ENCODE peak calls at places on chromosomes 2 and 18, in five cellular contexts. P is spleen, T is mammary epithelial cell, V is tibial artery, L is PC-3. M is an unnamed sample.

GRCh38 chr2:31219131-31219969 is 2.0 kb upstream of the CAPN14 start:
- DNase-seq in V (no peak), L (no peak), P (no peak), T (no peak), M (no peak)

GRCh38 chr18:7482342-7482741 is 84.8 kb upstream of the PTPRM start:
- DNase-seq in L (no peak), V (no peak), T (peak; percentile 45), P (no peak), M (no peak)

GRCh38 chr2:212153923-212154322 is 384.7 kb downstream of the ERBB4 start:
- DNase-seq in L (no peak), V (no peak), P (no peak), T (no peak), M (no peak)

GRCh38 chr2:43233218-43234212 is 7.1 kb upstream of the ZFP36L2 start:
- DNase-seq in P (no peak), L (no peak), T (no peak), V (no peak), M (no peak)

GRCh38 chr18:42159146-42159545 is 204.1 kb downstream of the PIK3C3 start:
- DNase-seq in T (no peak), P (no peak), L (no peak), V (no peak), M (no peak)

GRCh38 chr18:58373486-58373885 is 255.4 kb downstream of the ALPK2 start:
- DNase-seq in L (no peak), P (no peak), V (no peak), T (no peak), M (no peak)

GRCh38 chr18:49632588-49632987 is 70.7 kb downstream of the LIPG start:
- DNase-seq in P (no peak), T (no peak), L (no peak), V (no peak), M (no peak)

GRCh38 chr18:22726469-22726868 is 206.7 kb upstream of the RBBP8 start:
- DNase-seq in T (no peak), L (no peak), P (no peak), V (no peak), M (no peak)

GRCh38 chr2:20052872-20053281 is 1.4 kb upstream of the LAPTM4A start:
- DNase-seq in P (no peak), T (peak; percentile 76), L (peak; percentile 73), V (peak; percentile 72), M (peak; percentile 86)

GRCh38 chr2:177265834-177266817 is 1.6 kb upstream of the NFE2L2 start:
- DNase-seq in P (no peak), L (no peak), T (peak; percentile 60), V (no peak), M (no peak)

GRCh38 chr2:81266106-81266505 is 961.6 kb upstream of the LRRTM1 start:
- DNase-seq in P (no peak), T (no peak), V (no peak), L (peak; percentile 53), M (no peak)

GRCh38 chr18:5456577-5457466 is 87.0 kb downstream of the EPB41L3 start:
- DNase-seq in L (no peak), P (no peak), T (no peak), V (no peak), M (no peak)

GRCh38 chr18:79916546-79917350 is 34.7 kb downstream of the SLC66A2 start:
- DNase-seq in P (peak; percentile 41), T (no peak), V (peak; percentile 7), L (no peak), M (no peak)

GRCh38 chr2:4047961-4048891 is 344.9 kb downstream of the DCDC2C start:
- DNase-seq in P (no peak), L (peak; percentile 22), V (no peak), T (no peak), M (peak; percentile 6)

GRCh38 chr2:63888490-63889402 is 47.0 kb downstream of the UGP2 start:
- DNase-seq in L (peak; percentile 78), T (peak; percentile 41), P (no peak), V (no peak), M (peak; percentile 18)

GRCh38 chr2:206084468-206084869 is 1.5 kb downstream of the INO80D start:
- DNase-seq in V (peak; percentile 83), T (peak; percentile 82), P (peak; percentile 78), L (peak; percentile 84), M (peak; percentile 85)

GRCh38 chr18:75139226-75139911 is 69.6 kb downstream of the PTGR3 start:
- DNase-seq in V (no peak), P (peak; percentile 70), L (no peak), T (no peak), M (no peak)

GRCh38 chr2:8004250-8004681 is 677.6 kb upstream of the ID2 start:
- DNase-seq in L (peak; percentile 48), P (no peak), T (peak; percentile 91), V (peak; percentile 69), M (peak; percentile 38)

GRCh38 chr2:224359569-224359968 is 42.3 kb downstream of the FAM124B start:
- DNase-seq in T (no peak), V (no peak), L (peak; percentile 6), P (no peak), M (peak; percentile 29)

GRCh38 chr2:227612546-227613271 is 1.9 kb downstream of the SCYGR3 start:
- DNase-seq in L (no peak), P (no peak), V (no peak), T (no peak), M (no peak)

GRCh38 chr2:10835052-10835970 is 22.7 kb upstream of the PDIA6 start:
- DNase-seq in V (no peak), L (peak; percentile 90), T (peak; percentile 46), P (peak; percentile 91), M (peak; percentile 68)

GRCh38 chr2:131092409-131093065 is 723 bp downstream of the FAM168B start:
- DNase-seq in P (no peak), L (no peak), V (peak; percentile 21), T (no peak), M (no peak)

GRCh38 chr2:128292599-128293425 is 25.9 kb downstream of the HS6ST1 start:
- DNase-seq in P (peak; percentile 72), L (no peak), V (no peak), T (no peak), M (peak; percentile 35)

GRCh38 chr2:72612614-72613160 is 213.1 kb downstream of the EXOC6B start:
- DNase-seq in P (no peak), L (no peak), V (no peak), T (no peak), M (no peak)
- H3K4me3 ChIP-seq in P (no peak overlapping the region), L (no peak overlapping the region), V (no peak overlapping the region), T (no peak overlapping the region), M (no peak overlapping the region)

DNA sequence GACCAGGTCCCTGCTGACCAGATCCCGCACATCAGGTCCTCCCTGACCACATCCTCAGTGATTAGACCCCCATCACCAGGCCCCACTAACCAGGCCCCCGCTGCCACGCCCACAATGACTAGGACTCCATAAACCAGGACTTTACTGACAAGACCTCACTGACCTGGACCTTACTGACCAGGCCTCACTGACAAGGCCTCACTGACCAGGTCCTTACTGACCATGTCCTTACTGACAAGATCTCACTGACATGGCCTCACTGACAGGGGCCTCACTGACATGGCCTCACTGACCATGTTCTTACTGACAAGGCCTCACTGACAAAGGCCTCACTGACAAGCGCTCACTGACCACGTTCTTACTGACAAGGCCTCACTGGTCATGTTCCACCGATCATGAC is 107.9 kb upstream of the TEKT4 start:
- DNase-seq in T (no peak), P (no peak), V (no peak), L (no peak), M (no peak)
- H3K9me3 ChIP-seq in T (peaks cover 9% of the 10 kb centered on the region), P (no peaks in the 10 kb centered on the region), V (no peaks in the 10 kb centered on the region), L (no peaks in the 10 kb centered on the region), M (no peaks in the 10 kb centered on the region)

GRCh38 chr2:232415138-232415690 is 8.6 kb downstream of the ALPG start:
- DNase-seq in V (no peak), P (no peak), L (no peak), T (no peak), M (no peak)
- H3K27me3 ChIP-seq in V (no peaks in the 10 kb centered on the region), P (peaks cover 24% of the 10 kb centered on the region), L (peaks cover 20% of the 10 kb centered on the region), T (peaks cover 27% of the 10 kb centered on the region), M (peaks cover 19% of the 10 kb centered on the region)

DNA sequence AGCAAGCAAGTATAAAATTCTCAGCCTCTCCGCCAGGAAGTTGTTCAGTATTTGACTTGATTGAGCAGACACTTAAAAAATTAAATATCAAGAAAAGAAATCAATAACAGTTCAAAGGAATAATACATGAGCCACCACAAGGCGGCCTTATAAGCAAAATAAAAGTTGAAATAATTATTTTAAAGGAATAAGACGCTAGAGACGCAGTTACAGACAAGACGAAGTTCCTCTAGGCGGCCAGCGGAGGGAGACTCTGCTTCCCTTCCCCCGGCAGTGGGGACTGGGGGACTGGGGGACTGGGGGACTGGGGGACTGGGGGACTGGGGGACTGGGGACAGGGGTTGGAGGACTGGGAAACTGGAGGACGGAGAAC is 524 bp downstream of the CCDC178 start:
- DNase-seq in V (peak; percentile 22), T (peak; percentile 1), P (no peak), L (peak; percentile 1), M (peak; percentile 24)
- H3K4me3 ChIP-seq in V (peak overlapping the region; percentile 56), T (no peak overlapping the region), P (peak overlapping the region; percentile 52), L (no peak overlapping the region), M (no peak overlapping the region)

GRCh38 chr2:118913131-118913804 is 28.7 kb upstream of the MARCO start:
- DNase-seq in T (peak; percentile 50), V (no peak), L (peak; percentile 53), P (no peak), M (no peak)

GRCh38 chr2:118913805-118914645 is 28.0 kb upstream of the MARCO start:
- DNase-seq in L (peak; percentile 93), P (no peak), T (peak; percentile 83), V (no peak), M (no peak)

GRCh38 chr2:118909191-118909590 is 32.8 kb upstream of the MARCO start:
- DNase-seq in V (no peak), P (no peak), L (no peak), T (no peak), M (no peak)

GRCh38 chr2:118911166-118911565 is 30.8 kb upstream of the MARCO start:
- DNase-seq in V (no peak), L (no peak), T (no peak), P (no peak), M (no peak)

GRCh38 chr2:118911936-118912335 is 30.1 kb upstream of the MARCO start:
- DNase-seq in P (no peak), V (no peak), L (no peak), T (no peak), M (no peak)
- H3K9me3 ChIP-seq in P (no peaks in the 10 kb centered on the region), V (no peaks in the 10 kb centered on the region), L (no peaks in the 10 kb centered on the region), T (no peaks in the 10 kb centered on the region), M (no peaks in the 10 kb centered on the region)

GRCh38 chr18:46462523-46462922 is 194.5 kb downstream of the LOXHD1 start:
- DNase-seq in P (peak; percentile 63), T (no peak), L (no peak), V (no peak), M (no peak)
- H3K27me3 ChIP-seq in P (no peaks in the 10 kb centered on the region), T (no peaks in the 10 kb centered on the region), L (no peaks in the 10 kb centered on the region), V (no peaks in the 10 kb centered on the region), M (no peaks in the 10 kb centered on the region)

GRCh38 chr18:73340135-73340934 is 472.5 kb upstream of the NETO1 start:
- DNase-seq in V (no peak), T (peak; percentile 24), L (peak; percentile 85), P (no peak), M (no peak)
- H3K4me3 ChIP-seq in V (no peak overlapping the region), T (no peak overlapping the region), L (peak overlapping the region; percentile 52), P (no peak overlapping the region), M (peak overlapping the region; percentile 26)

M was measured in MG63.